ENCODE peak calls at places on chromosomes 6 and 20, in eight cellular contexts. B is PC-3, N is GM23338, E is HepG2, K is fibroblast of lung, G is GM12878, Y is breast epithelium, T is spleen. W is an unnamed sample. For H3K27me3, the result is how much of the 10 kb centered on the place peaks cover.

GRCh38 chr6:106194949-106195919 is 109.1 kb downstream of the PRDM1 start:
- DNase-seq in B (peak), N (no peak), E (no peak), K (peak), G (no peak), Y (no peak), T (no peak), W (no peak)

GRCh38 chr20:31721408-31722332 is 998 bp downstream of the BCL2L1 start:
- DNase-seq in B (peak), N (peak), E (no peak), K (no peak), G (no peak), Y (no peak), T (peak), W (peak)

GRCh38 chr20:9280654-9281053 is 211.8 kb downstream of the PLCB4 start:
- DNase-seq in B (no peak), N (no peak), E (no peak), K (no peak), G (no peak), Y (no peak), T (no peak), W (no peak)

GRCh38 chr20:56781108-56781739 is 152.1 kb downstream of the TFAP2C start:
- DNase-seq in B (no peak), N (no peak), E (no peak), K (peak), G (no peak), Y (no peak), T (peak), W (no peak)

GRCh38 chr6:117555882-117556498 is 46.3 kb downstream of the GOPC start:
- DNase-seq in B (peak), N (peak), E (peak), K (peak), G (no peak), Y (no peak), T (no peak), W (peak)

GRCh38 chr6:111427341-111428116 is 55.5 kb downstream of the REV3L start:
- DNase-seq in B (peak), N (no peak), E (peak), K (peak), G (peak), Y (no peak), T (no peak), W (no peak)

GRCh38 chr6:128246472-128246871 is 273.9 kb downstream of the PTPRK start:
- DNase-seq in B (no peak), N (no peak), E (no peak), K (no peak), G (no peak), Y (no peak), T (no peak), W (no peak)

GRCh38 chr6:9540126-9540525 is 874.7 kb downstream of the TFAP2A start:
- DNase-seq in B (no peak), N (no peak), E (no peak), K (no peak), G (no peak), Y (no peak), T (no peak), W (no peak)

GRCh38 chr6:95923518-95923917 is 92.3 kb upstream of the FUT9 start:
- DNase-seq in B (peak), N (peak), E (peak), K (no peak), G (no peak), Y (no peak), T (no peak), W (no peak)

GRCh38 chr6:108160009-108160408 is 5.8 kb upstream of the NR2E1 start:
- DNase-seq in B (no peak), N (peak), E (no peak), K (no peak), G (no peak), Y (no peak), T (no peak), W (no peak)

GRCh38 chr20:59785986-59786753 is 147.3 kb downstream of the SYCP2 start:
- DNase-seq in B (peak), N (no peak), E (no peak), K (no peak), G (no peak), Y (peak), T (no peak), W (peak)

GRCh38 chr20:1304711-1305515 is 24.0 kb downstream of the SDCBP2 start:
- DNase-seq in B (no peak), N (no peak), E (no peak), K (no peak), G (no peak), Y (no peak), T (peak), W (no peak)

GRCh38 chr6:73290435-73290834 is 27.4 kb upstream of the KHDC1 start:
- DNase-seq in B (peak), N (no peak), E (no peak), K (no peak), G (no peak), Y (no peak), T (no peak), W (no peak)

GRCh38 chr20:57040924-57041323 is 225.5 kb downstream of the BMP7 start:
- DNase-seq in B (peak), N (no peak), E (no peak), K (peak), G (no peak), Y (no peak), T (no peak), W (no peak)

GRCh38 chr6:110495949-110496348 is 19.5 kb upstream of the SLC22A16 start:
- DNase-seq in B (no peak), N (no peak), E (no peak), K (no peak), G (no peak), Y (no peak), T (no peak), W (no peak)

GRCh38 chr6:57342148-57342669 is 24.8 kb downstream of the PRIM2 start:
- DNase-seq in B (no peak), N (no peak), E (no peak), K (no peak), G (no peak), Y (no peak), T (no peak), W (no peak)

GRCh38 chr6:145891126-145891525 is 73.0 kb downstream of the SHPRH start:
- DNase-seq in B (no peak), N (no peak), E (peak), K (peak), G (no peak), Y (no peak), T (no peak), W (no peak)

GRCh38 chr20:9260027-9260426 is 191.1 kb downstream of the PLCB4 start:
- DNase-seq in B (no peak), N (no peak), E (no peak), K (no peak), G (no peak), Y (no peak), T (no peak), W (no peak)

GRCh38 chr6:24495516-24495847 is 713 bp downstream of the ALDH5A1 start:
- DNase-seq in B (peak), N (peak), E (peak), K (peak), G (no peak), Y (peak), T (peak), W (peak)

GRCh38 chr6:107641500-107641931 is 151.6 kb downstream of the SOBP start:
- DNase-seq in B (peak), N (no peak), E (no peak), K (no peak), G (no peak), Y (no peak), T (no peak), W (no peak)

GRCh38 chr6:147040041-147040440 is 164.2 kb upstream of the STXBP5 start:
- DNase-seq in B (no peak), N (no peak), E (no peak), K (peak), G (no peak), Y (no peak), T (no peak), W (no peak)

GRCh38 chr6:14000901-14001300 is 76.1 kb downstream of the RNF182 start:
- DNase-seq in B (no peak), N (no peak), E (no peak), K (no peak), G (no peak), Y (no peak), T (no peak), W (no peak)

GRCh38 chr6:32614366-32615081 is 22.7 kb upstream of the HLA-DQA1 start:
- DNase-seq in B (no peak), N (peak), E (no peak), K (no peak), G (no peak), Y (no peak), T (no peak), W (no peak)

GRCh38 chr6:51077967-51078518 is 259.4 kb downstream of the TFAP2B start:
- DNase-seq in B (peak), N (peak), E (no peak), K (no peak), G (no peak), Y (no peak), T (no peak), W (no peak)

GRCh38 chr6:88163576-88163975 is 2.6 kb downstream of the CNR1 start:
- DNase-seq in B (no peak), N (no peak), E (no peak), K (no peak), G (no peak), Y (no peak), T (no peak), W (no peak)

GRCh38 chr20:38245753-38246152 is 14.8 kb downstream of the KIAA1755 start:
- DNase-seq in B (no peak), N (no peak), E (no peak), K (no peak), G (no peak), Y (no peak), T (peak), W (no peak)

GRCh38 chr20:57680131-57680716 is 29.6 kb downstream of the PMEPA1 start:
- DNase-seq in B (no peak), N (no peak), E (no peak), K (no peak), G (peak), Y (no peak), T (no peak), W (no peak)

GRCh38 chr20:3798908-3799248 is 2.8 kb downstream of the CDC25B start:
- DNase-seq in B (no peak), N (no peak), E (no peak), K (no peak), G (no peak), Y (no peak), T (no peak), W (no peak)
- H3K27ac ChIP-seq in B (no peak), N (peak), E (peak), K (peak), G (peak), Y (peak), T (peak), W (no peak)

GRCh38 chr6:28693751-28694443 is 168.2 kb downstream of the GPX5 start:
- DNase-seq in B (no peak), N (peak), E (no peak), K (no peak), G (no peak), Y (no peak), T (no peak), W (no peak)

GRCh38 chr6:28693033-28693750 is 167.5 kb downstream of the GPX5 start:
- DNase-seq in B (no peak), N (peak), E (no peak), K (no peak), G (no peak), Y (no peak), T (no peak), W (no peak)

DNA sequence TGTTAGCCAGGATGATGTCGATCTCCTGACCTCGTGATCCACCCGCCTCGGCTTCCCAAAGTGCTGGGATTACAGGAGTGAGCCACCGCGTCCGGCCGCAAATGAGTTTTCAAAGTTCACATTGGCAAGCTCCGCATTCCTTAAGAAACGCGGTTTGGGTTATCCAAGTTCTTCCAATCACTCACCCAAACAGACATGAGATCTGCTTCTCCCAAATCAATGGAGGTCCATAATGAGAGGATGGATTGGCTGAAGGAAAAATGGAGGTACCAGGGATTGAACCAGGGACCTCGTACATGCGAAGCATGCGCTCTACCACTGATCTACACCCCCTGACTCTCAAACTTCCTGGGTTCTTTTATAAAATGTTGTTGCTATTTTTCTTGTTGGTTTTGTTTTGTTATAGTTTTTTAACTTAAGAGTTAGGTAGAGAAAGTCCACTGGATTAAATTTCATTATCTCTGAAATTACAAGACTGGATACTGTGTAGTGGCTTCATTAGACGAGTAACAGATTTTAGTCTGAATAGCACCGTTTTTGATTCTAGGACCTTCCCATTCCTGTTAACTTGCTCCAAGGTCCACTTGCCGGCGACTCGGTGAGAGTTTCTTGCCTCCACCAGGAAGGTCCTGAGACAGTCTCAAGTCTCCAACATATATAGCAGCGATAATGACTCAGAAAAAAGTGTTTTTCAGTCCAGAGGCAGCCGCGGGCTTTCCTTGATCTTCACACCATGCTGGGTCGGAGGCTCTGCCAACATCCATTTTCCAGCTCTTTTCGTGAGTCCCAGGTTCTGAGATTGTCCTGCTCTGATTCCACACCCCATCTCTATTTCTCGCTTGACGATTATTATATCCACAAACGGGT is 170.2 kb downstream of the GPX5 start:
- DNase-seq in B (no peak), N (peak), E (no peak), K (no peak), G (no peak), Y (no peak), T (no peak), W (no peak)
- H3K27me3 ChIP-seq in B (under half), N (half or more), E (under half), K (under half), G (under half), Y (half or more), T (under half), W (half or more)

DNA sequence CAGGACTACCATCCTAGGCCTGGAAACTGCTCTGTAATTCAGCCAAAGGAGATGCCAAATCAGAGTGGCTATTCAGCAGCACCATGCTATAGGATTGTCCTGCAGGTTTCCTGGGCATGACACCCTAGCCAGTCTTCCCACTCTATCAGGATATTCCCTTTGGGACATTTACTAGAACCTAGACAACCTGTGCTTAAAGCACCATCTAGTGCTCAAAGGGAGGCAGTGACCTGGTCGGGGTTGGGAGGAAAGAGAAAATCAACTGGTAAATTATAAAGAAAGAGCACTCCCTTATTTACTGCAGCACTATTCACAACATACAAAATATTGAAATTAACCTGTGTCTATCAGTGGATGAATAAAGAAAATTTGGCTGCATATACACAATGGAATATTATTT is 67.2 kb upstream of the SMLR1 start:
- DNase-seq in B (peak), N (peak), E (peak), K (peak), G (no peak), Y (no peak), T (no peak), W (no peak)
- TF ChIP-seq CTCF in B (peak), N (peak), E (peak), K (peak), G (peak), Y (no peak), T (no peak), W (no peak)

GRCh38 chr6:84243240-84243639 is 15.8 kb upstream of the CEP162 start:
- DNase-seq in B (no peak), N (no peak), E (peak), K (no peak), G (no peak), Y (no peak), T (no peak), W (no peak)

DNA sequence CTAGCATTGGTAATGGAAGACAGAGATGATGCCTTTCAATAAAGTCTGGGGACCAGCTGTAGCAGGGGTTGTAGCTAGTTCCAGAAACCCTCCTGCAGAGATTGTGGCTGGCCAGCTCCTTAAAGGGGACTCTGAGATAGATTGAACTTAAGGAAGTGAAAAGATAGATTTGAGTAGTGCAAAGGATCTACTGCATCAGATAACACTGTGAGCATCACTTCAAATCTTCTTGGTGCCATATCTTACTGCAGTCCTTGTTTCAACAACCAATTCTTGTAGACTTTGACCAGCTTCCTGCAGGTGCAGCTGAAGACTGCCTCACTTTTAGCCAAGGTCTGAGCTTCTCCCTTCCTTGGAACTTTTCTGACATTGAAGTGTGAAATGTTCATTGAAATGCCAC is 14.8 kb upstream of the CEP162 start:
- DNase-seq in B (no peak), N (no peak), E (no peak), K (no peak), G (no peak), Y (no peak), T (no peak), W (no peak)
- H3K27ac ChIP-seq in B (no peak), N (no peak), E (no peak), K (no peak), G (no peak), Y (no peak), T (no peak), W (no peak)

GRCh38 chr6:44294832-44295791 is 18.0 kb downstream of the AARS2 start:
- DNase-seq in B (no peak), N (no peak), E (no peak), K (no peak), G (no peak), Y (no peak), T (peak), W (no peak)
- H3K27me3 ChIP-seq in B (under half), N (under half), E (under half), K (half or more), G (under half), Y (under half), T (under half), W (under half)

W was measured in tibial artery.